ENCODE peak calls at places on chromosomes 5 and 9, in eight cellular contexts. U, S, P, H, C, N, Y and Q are unnamed samples.

GRCh38 chr5:60597570-60597969 is 102.4 kb downstream of the DEPDC1B start:
- DNase-seq in Y (no peak), C (no peak), N (no peak), H (no peak), P (peak), U (no peak), S (no peak), Q (no peak)

GRCh38 chr5:31273631-31274378 is 80.3 kb downstream of the CDH6 start:
- DNase-seq in P (no peak), S (no peak), H (no peak), U (peak), C (no peak), N (no peak), Y (no peak), Q (no peak)

GRCh38 chr5:59893436-59894227 is at the start of gene PDE4D:
- DNase-seq in H (peak), P (peak), S (no peak), C (peak), Y (peak), N (no peak), U (peak), Q (peak)

GRCh38 chr9:72972636-72973035 is 19.8 kb upstream of the ALDH1A1 start:
- DNase-seq in U (no peak), P (no peak), C (no peak), S (no peak), Y (no peak), N (no peak), H (no peak), Q (no peak)

GRCh38 chr5:14035859-14036440 is 91.5 kb upstream of the DNAH5 start:
- DNase-seq in P (no peak), H (no peak), S (no peak), C (peak), U (peak), N (peak), Y (no peak), Q (peak)

GRCh38 chr9:78994476-78994875 is 577.3 kb upstream of the TLE4 start:
- DNase-seq in H (no peak), U (no peak), C (no peak), P (no peak), N (no peak), S (no peak), Y (no peak), Q (no peak)

GRCh38 chr9:38008168-38009034 is 60.6 kb downstream of the SHB start:
- DNase-seq in P (no peak), S (no peak), N (no peak), C (peak), Y (no peak), U (peak), H (no peak), Q (peak)

GRCh38 chr5:68898961-68899471 is 194.8 kb upstream of the SLC30A5 start:
- DNase-seq in C (peak), U (peak), Y (no peak), P (no peak), H (no peak), N (no peak), S (no peak), Q (peak)

GRCh38 chr5:176540956-176541337 is 3.7 kb upstream of the RNF44 start:
- DNase-seq in U (no peak), H (no peak), N (no peak), S (no peak), P (peak), Y (no peak), C (no peak), Q (no peak)

GRCh38 chr9:38447703-38448102 is 23.4 kb upstream of the IGFBPL1 start:
- DNase-seq in U (no peak), N (no peak), H (no peak), P (no peak), C (no peak), Y (no peak), S (no peak), Q (no peak)

GRCh38 chr5:147072591-147072990 is 162.2 kb upstream of the STK32A start:
- DNase-seq in N (no peak), U (no peak), H (no peak), Y (no peak), S (no peak), P (no peak), C (no peak), Q (no peak)

GRCh38 chr5:149365418-149365817 is 7.6 kb downstream of the PCYOX1L start:
- DNase-seq in N (no peak), Y (no peak), S (no peak), H (no peak), U (no peak), P (no peak), C (no peak), Q (no peak)

GRCh38 chr9:134807726-134808125 is 72.9 kb upstream of the FCN2 start:
- DNase-seq in P (no peak), C (peak), H (no peak), N (peak), S (no peak), Y (no peak), U (peak), Q (no peak)

GRCh38 chr5:59146729-59147128 is 563.9 kb downstream of the RAB3C start:
- DNase-seq in P (no peak), N (no peak), S (no peak), H (no peak), Y (no peak), C (no peak), U (no peak), Q (no peak)

GRCh38 chr5:1512541-1513291 is 11.0 kb downstream of the LPCAT1 start:
- DNase-seq in C (no peak), N (no peak), U (no peak), S (peak), Y (peak), H (peak), P (peak), Q (no peak)

GRCh38 chr9:88535932-88536324 is 950 bp downstream of the NXNL2 start:
- DNase-seq in N (no peak), U (no peak), Y (no peak), S (no peak), P (no peak), C (no peak), H (no peak), Q (peak)

GRCh38 chr5:62671479-62671878 is 92.9 kb downstream of the LRRC70 start:
- DNase-seq in P (no peak), U (no peak), H (no peak), N (no peak), S (no peak), C (no peak), Y (no peak), Q (no peak)

GRCh38 chr5:74673011-74673790 is 11.8 kb upstream of the HEXB start:
- DNase-seq in N (no peak), Y (no peak), P (no peak), C (peak), S (no peak), U (peak), H (no peak), Q (peak)

GRCh38 chr5:139760066-139761056 is 35.2 kb upstream of the PSD2 start:
- DNase-seq in P (no peak), Y (no peak), U (peak), H (no peak), S (no peak), N (no peak), C (no peak), Q (peak)

GRCh38 chr5:175778951-175779475 is 92.4 kb upstream of the CPLX2 start:
- DNase-seq in N (no peak), H (no peak), U (no peak), C (peak), Y (no peak), P (peak), S (no peak), Q (no peak)

GRCh38 chr9:123402981-123403509 is 47.0 kb downstream of the CRB2 start:
- DNase-seq in P (no peak), S (no peak), U (no peak), H (no peak), C (no peak), N (no peak), Y (no peak), Q (no peak)

GRCh38 chr9:14989811-14990210 is 79.6 kb upstream of the FREM1 start:
- DNase-seq in C (no peak), P (no peak), S (no peak), H (no peak), U (no peak), Y (no peak), N (no peak), Q (no peak)

GRCh38 chr5:34490501-34491250 is 165.5 kb upstream of the RAI14 start:
- DNase-seq in Y (no peak), U (peak), P (no peak), C (no peak), N (no peak), S (no peak), H (no peak), Q (no peak)

GRCh38 chr5:116650964-116651363 is 76.3 kb upstream of the SEMA6A start:
- DNase-seq in P (no peak), U (no peak), C (no peak), S (no peak), Y (no peak), H (no peak), N (no peak), Q (no peak)

GRCh38 chr5:107805819-107806218 is 135.1 kb upstream of the EFNA5 start:
- DNase-seq in N (no peak), Y (no peak), P (no peak), H (no peak), S (no peak), U (no peak), C (no peak), Q (no peak)

GRCh38 chr9:129317179-129318011 is 139.3 kb upstream of the IER5L start:
- DNase-seq in P (peak), S (no peak), C (peak), U (peak), N (no peak), H (peak), Y (peak), Q (peak)

GRCh38 chr5:146877178-146877681 is 1.3 kb downstream of the PPP2R2B start:
- DNase-seq in U (no peak), Y (no peak), N (no peak), C (no peak), S (no peak), H (no peak), P (no peak), Q (no peak)

GRCh38 chr5:139636207-139636792 is 11.8 kb upstream of the CXXC5 start:
- DNase-seq in P (peak), Y (no peak), C (no peak), N (no peak), S (peak), U (no peak), H (peak), Q (no peak)

DNA sequence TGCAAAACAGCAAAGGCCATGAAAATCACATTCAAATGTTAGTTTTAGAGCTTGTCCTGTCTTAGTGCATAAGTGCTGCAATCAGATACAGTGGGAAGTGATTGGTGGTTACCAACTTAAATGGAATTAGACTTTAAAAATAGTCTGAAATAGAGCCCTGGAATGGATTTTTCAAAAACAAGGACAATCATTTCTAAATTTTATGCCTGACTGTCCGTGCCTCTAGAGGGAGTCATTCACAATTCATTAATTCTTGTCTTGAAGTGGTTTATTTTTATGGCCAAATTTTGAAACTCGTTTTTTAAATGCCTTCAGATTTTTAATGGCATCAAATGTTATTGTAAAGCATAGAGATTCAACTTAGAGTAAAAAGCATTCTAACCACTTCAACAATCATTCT is 561.8 kb upstream of the DAB2 start:
- DNase-seq in Y (no peak), P (no peak), U (peak), H (no peak), N (no peak), C (no peak), S (no peak), Q (no peak)
- TF ChIP-seq CTCF in Y (peak), P (no peak), U (no peak), H (no peak), N (no peak), C (no peak), S (no peak), Q (peak)

GRCh38 chr5:132905938-132906337 is 32.5 kb downstream of the LEAP2 start:
- DNase-seq in U (peak), H (no peak), P (no peak), S (no peak), N (no peak), C (peak), Y (no peak), Q (no peak)
- TF ChIP-seq CTCF in U (peak), H (peak), P (no peak), S (no peak), N (no peak), C (peak), Y (peak), Q (peak)

DNA sequence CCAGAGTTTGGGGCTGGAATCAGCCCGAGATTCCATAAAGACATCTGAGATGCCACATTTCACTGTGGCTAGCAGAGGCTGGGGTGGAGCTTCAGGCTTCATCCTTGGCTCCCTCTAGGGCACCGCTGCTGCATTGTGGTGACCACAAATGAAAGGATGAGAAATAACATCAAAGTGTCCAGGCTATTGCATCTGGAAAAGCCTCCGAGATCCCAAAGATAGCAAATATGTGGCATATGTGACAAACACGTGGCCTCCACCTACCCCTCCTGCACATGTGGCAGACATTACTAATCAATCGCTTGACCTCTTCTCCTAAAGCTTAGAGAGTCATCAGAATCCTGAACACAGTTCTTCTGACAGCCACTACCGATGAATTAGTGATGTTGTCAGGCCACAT is 4.5 kb downstream of the SPARC start:
- DNase-seq in N (no peak), C (no peak), U (peak), Y (no peak), H (no peak), S (no peak), P (no peak), Q (peak)
- TF ChIP-seq CTCF in N (peak), C (peak), U (peak), Y (peak), H (no peak), S (no peak), P (no peak), Q (peak)

GRCh38 chr9:117927354-117927753 is 223.2 kb downstream of the TLR4 start:
- DNase-seq in N (no peak), H (no peak), P (no peak), U (no peak), S (no peak), C (no peak), Y (no peak), Q (no peak)
- TF ChIP-seq CTCF in N (no peak), H (peak), P (no peak), U (no peak), S (no peak), C (no peak), Y (no peak), Q (no peak)

DNA sequence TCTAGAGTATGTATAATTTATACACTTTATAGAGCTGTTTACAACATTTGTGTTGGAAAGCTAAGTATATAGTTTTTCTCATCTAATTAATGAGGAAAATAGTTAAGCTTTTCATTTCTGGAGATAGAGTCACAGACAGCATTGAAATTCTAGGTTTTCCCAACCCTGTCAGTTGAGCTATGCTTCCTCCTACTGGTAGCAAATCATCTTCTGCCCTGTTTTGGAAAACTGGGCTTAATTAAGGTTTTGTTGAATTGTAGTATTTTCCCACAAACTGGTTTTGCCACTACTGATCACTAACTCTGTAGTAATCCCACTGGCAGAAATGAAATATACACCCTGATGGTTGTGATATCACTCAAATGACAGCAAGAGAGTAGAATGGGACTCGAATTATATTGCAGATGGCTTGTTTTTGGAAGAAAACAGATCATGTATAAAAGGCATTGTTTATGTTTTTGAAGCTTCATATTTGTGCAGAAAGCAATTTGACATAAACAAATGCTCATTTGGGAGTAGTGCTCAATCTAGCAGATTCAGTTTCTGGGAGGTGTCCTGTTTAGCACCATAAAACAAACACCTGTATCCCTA is 46.6 kb downstream of the CD180 start:
- DNase-seq in Y (no peak), C (peak), N (no peak), H (no peak), S (no peak), U (peak), P (no peak), Q (peak)
- TF ChIP-seq CTCF in Y (peak), C (peak), N (peak), H (peak), S (peak), U (peak), P (no peak), Q (peak)

GRCh38 chr5:178205010-178205748 is 846 bp downstream of the HNRNPAB start:
- DNase-seq in H (peak), Y (no peak), C (peak), N (no peak), P (peak), U (peak), S (peak), Q (peak)
- TF ChIP-seq CTCF in H (no peak), Y (no peak), C (no peak), N (no peak), P (no peak), U (no peak), S (peak), Q (peak)

GRCh38 chr9:6197330-6197729 is 18.3 kb upstream of the IL33 start:
- DNase-seq in H (no peak), C (peak), N (no peak), S (no peak), Y (no peak), P (peak), U (peak), Q (no peak)
- TF ChIP-seq CTCF in H (peak), C (peak), N (no peak), S (peak), Y (peak), P (no peak), U (peak), Q (peak)